ENCODE peak calls at places on chromosomes 16 and 17, in eight cellular contexts. J is chondrocyte; T is activated CD4-positive, alpha-beta T cell treated with anti-CD3 and anti-CD28 coated beads, Interleukin-2, amount 50 U/mL, for 1 hour; S is neural crest cell; O is progenitor cell of endocrine pancreas; E is trophoblast cell; F is tibial artery; N is NCI-H748 treated with DMSO at 0.1 percent for 48 hours. A is an unnamed sample.

GRCh38 chr16:79137528-79137927 is 463.0 kb downstream of the MAF start:
- DNase-seq in O (no peak), J (no peak), E (peak; percentile 22), T (no peak), F (no peak), N (no peak), S (no peak), A (no peak)

GRCh38 chr16:50313596-50314483 is 47.5 kb downstream of the ADCY7 start:
- DNase-seq in F (peak; percentile 89), J (peak; percentile 87), O (no peak), E (peak; percentile 95), S (no peak), T (peak; percentile 42), N (no peak), A (no peak)

GRCh38 chr17:8362651-8363332 is 13.7 kb downstream of the KRABD2 start:
- DNase-seq in E (no peak), J (no peak), T (no peak), F (no peak), S (no peak), N (no peak), O (no peak), A (no peak)

GRCh38 chr17:29622337-29623282 is at the start of gene CORO6:
- DNase-seq in F (no peak), N (peak; percentile 35), S (peak; percentile 75), T (peak; percentile 64), J (no peak), E (peak; percentile 86), O (peak; percentile 63), A (no peak)

GRCh38 chr17:73214851-73215250 is 22.0 kb downstream of the COG1 start:
- DNase-seq in F (no peak), E (no peak), S (no peak), T (no peak), N (no peak), O (no peak), J (no peak), A (no peak)

GRCh38 chr16:85372627-85373372 is 240.3 kb upstream of the GSE1 start:
- DNase-seq in F (peak; percentile 83), S (no peak), T (no peak), E (peak; percentile 54), J (no peak), N (no peak), O (no peak), A (no peak)

GRCh38 chr17:36133629-36134259 is 30.1 kb downstream of the CCL4 start:
- DNase-seq in O (no peak), F (no peak), J (no peak), S (no peak), N (peak; percentile 6), T (no peak), E (peak; percentile 18), A (no peak)

GRCh38 chr17:68785565-68786486 is 169.4 kb downstream of the ABCA8 start:
- DNase-seq in F (no peak), E (no peak), J (no peak), O (no peak), S (no peak), N (no peak), T (no peak), A (no peak)

GRCh38 chr16:88761830-88762229 is 23.2 kb downstream of the PIEZO1 start:
- DNase-seq in E (peak; percentile 89), T (no peak), F (no peak), J (no peak), O (no peak), S (no peak), N (no peak), A (no peak)

GRCh38 chr16:13957197-13958078 is 37.5 kb downstream of the ERCC4 start:
- DNase-seq in S (no peak), J (no peak), O (no peak), T (no peak), N (peak; percentile 38), E (peak; percentile 97), F (peak; percentile 87), A (peak; percentile 17)

GRCh38 chr16:13453938-13454553 is 465.9 kb upstream of the ERCC4 start:
- DNase-seq in T (no peak), J (no peak), E (peak; percentile 46), F (no peak), N (peak; percentile 12), O (peak; percentile 17), S (peak; percentile 53), A (peak; percentile 41)

GRCh38 chr17:59853168-59853918 is 39.4 kb downstream of the TUBD1 start:
- DNase-seq in O (no peak), J (no peak), N (peak; percentile 61), S (peak; percentile 11), E (peak; percentile 99), T (peak; percentile 53), F (no peak), A (peak; percentile 72)

GRCh38 chr16:22296225-22297113 is 740 bp upstream of the POLR3E start:
- DNase-seq in T (no peak), N (no peak), J (no peak), F (no peak), E (no peak), O (no peak), S (no peak), A (peak; percentile 51)

GRCh38 chr16:17474037-17474436 is 3.3 kb upstream of the XYLT1 start:
- DNase-seq in J (no peak), F (no peak), E (no peak), T (no peak), S (no peak), O (no peak), N (no peak), A (no peak)

GRCh38 chr16:51615141-51615540 is 464.1 kb upstream of the SALL1 start:
- DNase-seq in O (no peak), F (no peak), E (no peak), J (no peak), N (no peak), S (no peak), T (no peak), A (no peak)

A was measured in NCI-H510A treated with DMSO at 0.1 percent for 48 hours.